ENCODE peak calls at places on chromosomes 12 and 14, in five cellular contexts. One of them, this sample, is unnamed.

GRCh38 chr14:36654185-36655053 is 7.2 kb upstream of the PAX9 start:
- DNase-seq in thyroid gland: no peak
- DNase-seq in heart left ventricle: no peak
- DNase-seq in CD4-positive, CD25-positive, alpha-beta regulatory T cell: no peak
- DNase-seq in thoracic aorta: no peak
- DNase-seq in this sample: no peak

GRCh38 chr12:70415987-70416386 is 49.9 kb downstream of the KCNMB4 start:
- DNase-seq in thyroid gland: no peak
- DNase-seq in heart left ventricle: no peak
- DNase-seq in CD4-positive, CD25-positive, alpha-beta regulatory T cell: no peak
- DNase-seq in thoracic aorta: no peak
- DNase-seq in this sample: no peak

GRCh38 chr12:56571131-56571530 is 49.5 kb downstream of the RBMS2 start:
- DNase-seq in CD4-positive, CD25-positive, alpha-beta regulatory T cell: no peak
- DNase-seq in heart left ventricle: no peak
- DNase-seq in thyroid gland: no peak
- DNase-seq in thoracic aorta: no peak
- DNase-seq in this sample: no peak

GRCh38 chr12:51009038-51009437 is 17.1 kb downstream of the SLC11A2 start:
- DNase-seq in heart left ventricle: peak
- DNase-seq in thyroid gland: peak
- DNase-seq in CD4-positive, CD25-positive, alpha-beta regulatory T cell: peak
- DNase-seq in thoracic aorta: no peak
- DNase-seq in this sample: no peak

GRCh38 chr14:64201296-64201695 is 92.9 kb downstream of the ESR2 start:
- DNase-seq in heart left ventricle: no peak
- DNase-seq in thyroid gland: peak
- DNase-seq in thoracic aorta: no peak
- DNase-seq in CD4-positive, CD25-positive, alpha-beta regulatory T cell: no peak
- DNase-seq in this sample: no peak

GRCh38 chr12:56020437-56021189 is at the start of gene IKZF4:
- DNase-seq in heart left ventricle: no peak
- DNase-seq in CD4-positive, CD25-positive, alpha-beta regulatory T cell: no peak
- DNase-seq in thyroid gland: peak
- DNase-seq in thoracic aorta: no peak
- DNase-seq in this sample: no peak

GRCh38 chr14:75437201-75438143 is 9.7 kb downstream of the JDP2 start:
- DNase-seq in thoracic aorta: no peak
- DNase-seq in thyroid gland: no peak
- DNase-seq in heart left ventricle: no peak
- DNase-seq in CD4-positive, CD25-positive, alpha-beta regulatory T cell: no peak
- DNase-seq in this sample: no peak

GRCh38 chr12:105554223-105554678 is 223.8 kb downstream of the C12orf75 start:
- DNase-seq in CD4-positive, CD25-positive, alpha-beta regulatory T cell: no peak
- DNase-seq in thoracic aorta: no peak
- DNase-seq in thyroid gland: no peak
- DNase-seq in heart left ventricle: no peak
- DNase-seq in this sample: no peak

GRCh38 chr14:77139540-77140342 is 1.9 kb downstream of the ZDHHC22 start:
- DNase-seq in CD4-positive, CD25-positive, alpha-beta regulatory T cell: no peak
- DNase-seq in thyroid gland: no peak
- DNase-seq in thoracic aorta: no peak
- DNase-seq in heart left ventricle: no peak
- DNase-seq in this sample: no peak

GRCh38 chr12:108587826-108588225 is 10.1 kb downstream of the TMEM119 start:
- DNase-seq in thoracic aorta: no peak
- DNase-seq in thyroid gland: no peak
- DNase-seq in heart left ventricle: no peak
- DNase-seq in CD4-positive, CD25-positive, alpha-beta regulatory T cell: no peak
- DNase-seq in this sample: no peak

GRCh38 chr12:4810219-4810671 is 90.0 kb downstream of the GALNT8 start:
- DNase-seq in heart left ventricle: no peak
- DNase-seq in CD4-positive, CD25-positive, alpha-beta regulatory T cell: no peak
- DNase-seq in thoracic aorta: no peak
- DNase-seq in thyroid gland: no peak
- DNase-seq in this sample: no peak

GRCh38 chr12:4814485-4814884 is 94.3 kb downstream of the GALNT8 start:
- DNase-seq in heart left ventricle: no peak
- DNase-seq in thoracic aorta: no peak
- DNase-seq in CD4-positive, CD25-positive, alpha-beta regulatory T cell: no peak
- DNase-seq in thyroid gland: no peak
- DNase-seq in this sample: no peak

GRCh38 chr12:4813741-4814140 is 93.5 kb downstream of the GALNT8 start:
- DNase-seq in heart left ventricle: no peak
- DNase-seq in thoracic aorta: no peak
- DNase-seq in CD4-positive, CD25-positive, alpha-beta regulatory T cell: no peak
- DNase-seq in thyroid gland: no peak
- DNase-seq in this sample: no peak

GRCh38 chr12:4809449-4810218 is 89.4 kb downstream of the GALNT8 start:
- DNase-seq in thyroid gland: no peak
- DNase-seq in thoracic aorta: no peak
- DNase-seq in CD4-positive, CD25-positive, alpha-beta regulatory T cell: no peak
- DNase-seq in heart left ventricle: no peak
- DNase-seq in this sample: no peak

GRCh38 chr12:4812621-4813327 is 92.6 kb downstream of the GALNT8 start:
- DNase-seq in thyroid gland: no peak
- DNase-seq in thoracic aorta: no peak
- DNase-seq in heart left ventricle: no peak
- DNase-seq in CD4-positive, CD25-positive, alpha-beta regulatory T cell: no peak
- DNase-seq in this sample: no peak
- H3K4me3 ChIP-seq in thyroid gland: no peak
- H3K4me3 ChIP-seq in thoracic aorta: no peak
- H3K4me3 ChIP-seq in heart left ventricle: no peak
- H3K4me3 ChIP-seq in CD4-positive, CD25-positive, alpha-beta regulatory T cell: peak
- H3K4me3 ChIP-seq in this sample: no peak

DNA sequence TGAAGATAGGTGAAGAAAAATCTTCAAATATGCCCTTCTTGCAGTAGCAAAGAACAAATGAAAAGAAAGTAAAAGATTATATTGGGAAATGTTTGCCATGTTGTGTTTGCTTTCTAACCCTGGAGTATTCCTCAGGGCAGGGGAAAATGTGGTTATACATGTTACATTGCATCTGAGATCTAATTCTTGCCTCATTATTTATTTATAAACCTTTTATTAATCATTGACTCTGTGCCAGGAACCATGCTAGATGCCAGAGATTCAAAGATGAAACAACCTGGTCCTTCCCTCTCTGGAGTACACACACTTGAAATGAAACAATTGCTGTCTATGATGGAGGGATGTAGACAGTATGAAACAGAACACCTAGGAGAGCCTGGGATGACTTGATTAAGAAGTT is 128.1 kb upstream of the HMGA2 start:
- DNase-seq in heart left ventricle: no peak
- DNase-seq in CD4-positive, CD25-positive, alpha-beta regulatory T cell: no peak
- DNase-seq in thoracic aorta: no peak
- DNase-seq in thyroid gland: no peak
- DNase-seq in this sample: no peak
- H3K4me3 ChIP-seq in heart left ventricle: no peak
- H3K4me3 ChIP-seq in CD4-positive, CD25-positive, alpha-beta regulatory T cell: no peak
- H3K4me3 ChIP-seq in thoracic aorta: no peak
- H3K4me3 ChIP-seq in thyroid gland: no peak
- H3K4me3 ChIP-seq in this sample: no peak

DNA sequence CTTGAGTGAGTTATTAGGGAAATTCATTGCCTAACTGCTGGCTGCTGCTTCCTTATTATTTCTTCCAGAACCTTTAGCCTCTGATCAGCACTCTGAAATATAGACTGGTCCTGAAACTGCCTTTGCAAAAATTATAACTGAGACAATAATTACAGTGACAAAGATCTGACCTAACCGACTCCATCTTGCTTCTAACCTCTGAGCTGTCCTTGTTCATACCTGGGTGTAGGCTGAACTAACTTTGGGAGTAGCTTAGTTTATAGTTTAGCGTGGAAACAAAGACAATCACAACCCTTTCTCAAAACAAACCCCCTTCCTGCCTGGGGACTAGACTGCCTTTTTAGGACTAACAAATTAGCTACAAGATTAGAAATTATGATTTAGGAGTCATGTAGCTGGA is 117.4 kb downstream of the DYRK2 start:
- DNase-seq in thyroid gland: no peak
- DNase-seq in CD4-positive, CD25-positive, alpha-beta regulatory T cell: no peak
- DNase-seq in thoracic aorta: no peak
- DNase-seq in heart left ventricle: no peak
- DNase-seq in this sample: no peak
- H3K4me3 ChIP-seq in thyroid gland: no peak
- H3K4me3 ChIP-seq in CD4-positive, CD25-positive, alpha-beta regulatory T cell: no peak
- H3K4me3 ChIP-seq in thoracic aorta: no peak
- H3K4me3 ChIP-seq in heart left ventricle: no peak
- H3K4me3 ChIP-seq in this sample: no peak

GRCh38 chr14:93965287-93965821 is 11.0 kb downstream of the ASB2 start:
- DNase-seq in thoracic aorta: no peak
- DNase-seq in CD4-positive, CD25-positive, alpha-beta regulatory T cell: no peak
- DNase-seq in heart left ventricle: no peak
- DNase-seq in thyroid gland: no peak
- DNase-seq in this sample: no peak

GRCh38 chr14:93962701-93963601 is 13.4 kb downstream of the ASB2 start:
- DNase-seq in thyroid gland: no peak
- DNase-seq in thoracic aorta: no peak
- DNase-seq in CD4-positive, CD25-positive, alpha-beta regulatory T cell: peak
- DNase-seq in heart left ventricle: no peak
- DNase-seq in this sample: no peak

GRCh38 chr14:93964820-93965286 is 11.5 kb downstream of the ASB2 start:
- DNase-seq in heart left ventricle: no peak
- DNase-seq in CD4-positive, CD25-positive, alpha-beta regulatory T cell: no peak
- DNase-seq in thyroid gland: no peak
- DNase-seq in thoracic aorta: no peak
- DNase-seq in this sample: no peak

GRCh38 chr14:93963692-93964091 is 12.7 kb downstream of the ASB2 start:
- DNase-seq in CD4-positive, CD25-positive, alpha-beta regulatory T cell: no peak
- DNase-seq in thoracic aorta: no peak
- DNase-seq in thyroid gland: no peak
- DNase-seq in heart left ventricle: no peak
- DNase-seq in this sample: no peak

GRCh38 chr14:93964281-93964680 is 12.1 kb downstream of the ASB2 start:
- DNase-seq in heart left ventricle: no peak
- DNase-seq in CD4-positive, CD25-positive, alpha-beta regulatory T cell: no peak
- DNase-seq in thoracic aorta: no peak
- DNase-seq in thyroid gland: no peak
- DNase-seq in this sample: no peak
- H3K4me3 ChIP-seq in heart left ventricle: no peak
- H3K4me3 ChIP-seq in CD4-positive, CD25-positive, alpha-beta regulatory T cell: peak
- H3K4me3 ChIP-seq in thoracic aorta: no peak
- H3K4me3 ChIP-seq in thyroid gland: no peak
- H3K4me3 ChIP-seq in this sample: no peak

GRCh38 chr12:114293073-114293472 is 112.9 kb downstream of the TBX5 start:
- DNase-seq in CD4-positive, CD25-positive, alpha-beta regulatory T cell: no peak
- DNase-seq in thoracic aorta: no peak
- DNase-seq in thyroid gland: no peak
- DNase-seq in heart left ventricle: no peak
- DNase-seq in this sample: no peak
- H3K4me3 ChIP-seq in CD4-positive, CD25-positive, alpha-beta regulatory T cell: no peak
- H3K4me3 ChIP-seq in thoracic aorta: no peak
- H3K4me3 ChIP-seq in thyroid gland: no peak
- H3K4me3 ChIP-seq in heart left ventricle: no peak
- H3K4me3 ChIP-seq in this sample: no peak

DNA sequence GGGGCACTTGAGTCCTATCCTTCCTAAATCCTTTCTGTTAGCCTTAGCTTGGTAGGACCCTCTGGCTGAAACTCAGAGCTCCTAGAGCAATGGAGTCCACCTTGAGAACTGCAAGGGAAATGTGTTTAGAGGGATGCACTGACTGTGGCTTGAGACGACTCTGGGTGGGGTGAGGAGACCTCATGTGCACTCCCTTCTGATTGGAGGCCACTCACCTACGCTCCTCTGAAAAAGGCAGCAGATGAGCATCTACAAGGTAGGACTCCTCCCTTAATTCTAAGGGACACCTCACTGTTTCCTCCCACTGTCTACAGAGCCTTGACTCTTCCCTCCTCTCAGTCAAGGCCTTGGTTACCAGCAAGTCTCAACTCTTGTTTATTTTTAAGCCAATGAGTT is 1.0 kb downstream of the MAP3K12 start:
- DNase-seq in heart left ventricle: no peak
- DNase-seq in thoracic aorta: no peak
- DNase-seq in CD4-positive, CD25-positive, alpha-beta regulatory T cell: no peak
- DNase-seq in thyroid gland: no peak
- DNase-seq in this sample: no peak
- H3K4me3 ChIP-seq in heart left ventricle: no peak
- H3K4me3 ChIP-seq in thoracic aorta: peak
- H3K4me3 ChIP-seq in CD4-positive, CD25-positive, alpha-beta regulatory T cell: peak
- H3K4me3 ChIP-seq in thyroid gland: no peak
- H3K4me3 ChIP-seq in this sample: peak

GRCh38 chr14:60508707-60509437 is at the start of gene SIX6:
- DNase-seq in CD4-positive, CD25-positive, alpha-beta regulatory T cell: no peak
- DNase-seq in heart left ventricle: no peak
- DNase-seq in thyroid gland: no peak
- DNase-seq in thoracic aorta: no peak
- DNase-seq in this sample: no peak
- H3K4me3 ChIP-seq in CD4-positive, CD25-positive, alpha-beta regulatory T cell: no peak
- H3K4me3 ChIP-seq in heart left ventricle: no peak
- H3K4me3 ChIP-seq in thyroid gland: no peak
- H3K4me3 ChIP-seq in thoracic aorta: peak
- H3K4me3 ChIP-seq in this sample: no peak

This sample was measured in HFF-Myc.